ENCODE peak calls at places on chromosomes 1 and 21, in seven cellular contexts. R is left lung; B is mammary epithelial cell; F is B cell; X is GM13977; G is CD8-positive, alpha-beta T cell; V is LNCaP clone FGC. A is an unnamed sample.
A peak's percentile ranks its signal among the peaks of the same experiment; 100 is the strongest.

GRCh38 chr1:25991937-25992688 is 5.8 kb downstream of the PAFAH2 start:
- DNase-seq in R (no peak), B (no peak), F (no peak), X (no peak), G (no peak), V (no peak), A (no peak)

GRCh38 chr1:17621691-17622090 is 82.2 kb downstream of the ARHGEF10L start:
- DNase-seq in R (no peak), B (no peak), F (no peak), X (no peak), G (no peak), V (no peak), A (no peak)

GRCh38 chr1:94973271-94973922 is 46.5 kb upstream of the CNN3 start:
- DNase-seq in R (no peak), B (no peak), F (no peak), X (no peak), G (no peak), V (no peak), A (no peak)

GRCh38 chr21:32392880-32393676 is at the start of gene URB1:
- DNase-seq in R (peak; percentile 93), B (peak; percentile 80), F (peak; percentile 95), X (peak; percentile 96), G (peak; percentile 94), V (no peak), A (peak; percentile 98)

GRCh38 chr21:44874497-44875331 is 1.2 kb upstream of the PTTG1IP start:
- DNase-seq in R (peak; percentile 77), B (peak; percentile 37), F (peak; percentile 49), X (peak; percentile 52), G (no peak), V (no peak), A (no peak)

GRCh38 chr1:209900734-209901133 is 37.3 kb upstream of the SYT14 start:
- DNase-seq in R (no peak), B (peak; percentile 87), F (no peak), X (no peak), G (no peak), V (no peak), A (peak; percentile 2)

GRCh38 chr1:77779529-77780281 is at the start of gene MIGA1:
- DNase-seq in R (peak; percentile 93), B (peak; percentile 93), F (peak; percentile 89), X (peak; percentile 85), G (peak; percentile 79), V (peak; percentile 93), A (peak; percentile 90)

GRCh38 chr1:24641646-24642151 is 1.4 kb upstream of the SRRM1 start:
- DNase-seq in R (peak; percentile 63), B (peak; percentile 32), F (peak; percentile 52), X (peak; percentile 38), G (peak; percentile 6), V (no peak), A (peak; percentile 47)

GRCh38 chr1:245873068-245873467 is 634.0 kb downstream of the SMYD3 start:
- DNase-seq in R (no peak), B (no peak), F (no peak), X (no peak), G (no peak), V (no peak), A (no peak)

GRCh38 chr1:161285519-161285918 is 24.2 kb downstream of the MPZ start:
- DNase-seq in R (no peak), B (no peak), F (no peak), X (no peak), G (no peak), V (no peak), A (no peak)

GRCh38 chr1:29631836-29632420 is 395.6 kb downstream of the PTPRU start:
- DNase-seq in R (no peak), B (no peak), F (no peak), X (no peak), G (no peak), V (no peak), A (no peak)

GRCh38 chr1:208059328-208060017 is 148.5 kb upstream of the CD34 start:
- DNase-seq in R (no peak), B (no peak), F (no peak), X (no peak), G (no peak), V (no peak), A (no peak)

GRCh38 chr1:32246888-32247273 is at the start of gene FAM167B:
- DNase-seq in R (no peak), B (no peak), F (no peak), X (no peak), G (no peak), V (no peak), A (no peak)

GRCh38 chr1:15384301-15384901 is 25.3 kb upstream of the EFHD2 start:
- DNase-seq in R (no peak), B (no peak), F (no peak), X (peak; percentile 65), G (no peak), V (no peak), A (peak; percentile 71)

GRCh38 chr1:40360631-40361030 is 12.9 kb upstream of the SMAP2 start:
- DNase-seq in R (no peak), B (no peak), F (no peak), X (no peak), G (no peak), V (no peak), A (no peak)

GRCh38 chr21:34362136-34362444 is 1.7 kb upstream of the KCNE2 start:
- DNase-seq in R (no peak), B (no peak), F (no peak), X (no peak), G (no peak), V (no peak), A (no peak)
- TF ChIP-seq CTCF in R (peak; percentile 25), B (no peak), F (peak; percentile 43), X (no peak), G (peak; percentile 46), V (no peak), A (no peak)

GRCh38 chr1:159790237-159790917 is 9.6 kb downstream of the DUSP23 start:
- DNase-seq in R (no peak), B (no peak), F (peak; percentile 35), X (peak; percentile 42), G (no peak), V (no peak), A (peak; percentile 42)
- TF ChIP-seq CTCF in R (peak; percentile 61), B (peak; percentile 54), F (peak; percentile 71), X (peak; percentile 52), G (peak; percentile 45), V (peak; percentile 61), A (peak; percentile 29)

GRCh38 chr21:42688841-42689371 is 35.5 kb downstream of the PDE9A start:
- DNase-seq in R (no peak), B (no peak), F (no peak), X (no peak), G (no peak), V (no peak), A (no peak)
- TF ChIP-seq CTCF in R (no peak), B (no peak), F (no peak), X (no peak), G (no peak), V (no peak), A (no peak)

GRCh38 chr1:240455228-240455821 is 156.6 kb downstream of the GREM2 start:
- DNase-seq in R (no peak), B (no peak), F (no peak), X (peak; percentile 9), G (no peak), V (no peak), A (no peak)
- TF ChIP-seq CTCF in R (no peak), B (no peak), F (no peak), X (peak; percentile 28), G (no peak), V (peak; percentile 53), A (no peak)

DNA sequence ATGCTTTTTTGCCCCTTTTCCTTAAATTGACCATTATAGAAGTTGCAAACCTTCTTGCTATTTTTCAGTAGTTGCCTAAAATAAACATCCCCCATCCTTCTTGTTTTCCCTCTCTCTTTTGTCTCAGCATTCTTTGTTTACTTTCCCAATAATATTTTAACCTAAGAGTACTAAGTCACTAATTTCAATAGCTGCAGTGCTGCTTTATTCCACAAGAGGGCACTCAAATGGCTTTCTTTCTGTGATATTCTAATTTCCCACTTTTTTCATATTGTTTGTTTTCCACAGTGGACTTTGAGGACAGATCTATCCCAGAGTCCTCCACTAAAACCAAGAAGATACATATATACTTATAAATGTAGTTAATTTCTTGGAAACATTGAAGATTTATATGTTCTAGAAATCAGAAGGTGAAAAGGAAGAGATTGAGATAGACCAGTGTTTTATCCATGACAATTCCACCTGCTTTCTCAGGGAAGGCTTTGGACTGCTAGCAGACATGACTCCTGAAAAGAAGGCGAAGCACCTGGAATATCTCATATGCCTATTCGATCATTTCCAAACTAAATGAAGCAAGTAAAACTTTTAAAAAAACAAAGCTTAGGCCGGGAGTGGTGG is 104.8 kb upstream of the GRIK1 start:
- DNase-seq in R (no peak), B (peak; percentile 9), F (peak; percentile 5), X (peak; percentile 4), G (no peak), V (peak; percentile 10), A (no peak)
- TF ChIP-seq CTCF in R (peak; percentile 66), B (peak; percentile 94), F (peak; percentile 94), X (peak; percentile 74), G (peak; percentile 87), V (peak; percentile 70), A (peak; percentile 56)

DNA sequence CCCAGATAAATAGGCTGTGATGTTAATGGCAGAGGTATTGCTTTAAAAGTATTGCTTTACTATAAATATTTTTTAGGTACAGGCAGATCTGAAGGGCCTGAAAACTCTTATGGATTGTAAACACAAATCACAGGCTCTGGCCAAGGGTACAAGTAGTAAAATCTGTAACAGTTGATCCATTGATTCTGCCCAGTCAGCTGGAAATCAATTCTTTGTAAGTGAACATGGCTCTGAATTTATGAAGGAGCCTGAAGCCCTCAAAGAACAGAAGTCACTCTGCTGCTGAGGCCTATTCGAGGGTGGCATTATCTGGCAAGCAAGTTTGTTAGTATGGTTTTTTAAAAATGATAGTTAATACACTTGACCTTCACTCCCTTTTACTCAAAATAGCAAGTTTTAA is 834.0 kb upstream of the TMPRSS15 start:
- DNase-seq in R (no peak), B (no peak), F (no peak), X (no peak), G (no peak), V (no peak), A (no peak)
- TF ChIP-seq CTCF in R (no peak), B (no peak), F (no peak), X (no peak), G (no peak), V (no peak), A (no peak)